ENCODE peak calls at places on chromosomes 6 and 20, in ten cellular contexts. One of them, this sample, is unnamed. For H3K9me3 and H3K27me3, the result is how much of the 10 kb centered on the place peaks cover.

GRCh38 chr20:44990425-44990824 is 24.1 kb downstream of the STK4 start:
- DNase-seq in small intestine: no peak
- DNase-seq in cardiac muscle cell: no peak
- DNase-seq in DND-41: no peak
- DNase-seq in MG63: no peak
- DNase-seq in heart right ventricle: no peak
- DNase-seq in sigmoid colon: no peak
- DNase-seq in breast epithelium: no peak
- DNase-seq in tibial nerve: no peak
- DNase-seq in GM23248: peak
- DNase-seq in this sample: no peak

GRCh38 chr6:16158943-16159557 is 30.2 kb downstream of the MYLIP start:
- DNase-seq in small intestine: no peak
- DNase-seq in cardiac muscle cell: no peak
- DNase-seq in DND-41: no peak
- DNase-seq in MG63: no peak
- DNase-seq in heart right ventricle: no peak
- DNase-seq in sigmoid colon: no peak
- DNase-seq in breast epithelium: no peak
- DNase-seq in tibial nerve: no peak
- DNase-seq in GM23248: no peak
- DNase-seq in this sample: no peak

GRCh38 chr20:13873814-13874213 is 89.0 kb downstream of the NDUFAF5 start:
- DNase-seq in small intestine: no peak
- DNase-seq in cardiac muscle cell: no peak
- DNase-seq in DND-41: no peak
- DNase-seq in MG63: no peak
- DNase-seq in heart right ventricle: no peak
- DNase-seq in sigmoid colon: no peak
- DNase-seq in breast epithelium: no peak
- DNase-seq in tibial nerve: no peak
- DNase-seq in GM23248: no peak
- DNase-seq in this sample: no peak

GRCh38 chr20:4998160-4998651 is 3.1 kb downstream of the SLC23A2 start:
- DNase-seq in small intestine: no peak
- DNase-seq in cardiac muscle cell: no peak
- DNase-seq in DND-41: no peak
- DNase-seq in MG63: no peak
- DNase-seq in heart right ventricle: no peak
- DNase-seq in sigmoid colon: no peak
- DNase-seq in breast epithelium: no peak
- DNase-seq in tibial nerve: no peak
- DNase-seq in GM23248: peak
- DNase-seq in this sample: no peak

GRCh38 chr6:39189915-39190544 is 39.2 kb downstream of the KCNK5 start:
- DNase-seq in small intestine: peak
- DNase-seq in cardiac muscle cell: peak
- DNase-seq in DND-41: peak
- DNase-seq in MG63: peak
- DNase-seq in heart right ventricle: no peak
- DNase-seq in sigmoid colon: no peak
- DNase-seq in breast epithelium: no peak
- DNase-seq in tibial nerve: peak
- DNase-seq in GM23248: peak
- DNase-seq in this sample: no peak

GRCh38 chr6:2244261-2245102 is 923 bp downstream of the GMDS start:
- DNase-seq in small intestine: peak
- DNase-seq in cardiac muscle cell: no peak
- DNase-seq in DND-41: no peak
- DNase-seq in MG63: no peak
- DNase-seq in heart right ventricle: no peak
- DNase-seq in sigmoid colon: no peak
- DNase-seq in breast epithelium: no peak
- DNase-seq in tibial nerve: no peak
- DNase-seq in GM23248: no peak
- DNase-seq in this sample: no peak

GRCh38 chr6:89729818-89730217 is 89.8 kb downstream of the MDN1 start:
- DNase-seq in small intestine: peak
- DNase-seq in cardiac muscle cell: no peak
- DNase-seq in DND-41: no peak
- DNase-seq in MG63: no peak
- DNase-seq in heart right ventricle: no peak
- DNase-seq in sigmoid colon: no peak
- DNase-seq in breast epithelium: no peak
- DNase-seq in tibial nerve: no peak
- DNase-seq in GM23248: no peak
- DNase-seq in this sample: no peak

GRCh38 chr20:46122516-46123481 is 4.7 kb downstream of the CD40 start:
- DNase-seq in small intestine: no peak
- DNase-seq in cardiac muscle cell: no peak
- DNase-seq in DND-41: no peak
- DNase-seq in MG63: no peak
- DNase-seq in heart right ventricle: no peak
- DNase-seq in sigmoid colon: no peak
- DNase-seq in breast epithelium: no peak
- DNase-seq in tibial nerve: no peak
- DNase-seq in GM23248: no peak
- DNase-seq in this sample: no peak

GRCh38 chr6:89792881-89793280 is 26.7 kb downstream of the MDN1 start:
- DNase-seq in small intestine: peak
- DNase-seq in cardiac muscle cell: peak
- DNase-seq in DND-41: peak
- DNase-seq in MG63: no peak
- DNase-seq in heart right ventricle: no peak
- DNase-seq in sigmoid colon: no peak
- DNase-seq in breast epithelium: no peak
- DNase-seq in tibial nerve: no peak
- DNase-seq in GM23248: peak
- DNase-seq in this sample: no peak

GRCh38 chr6:3913077-3913957 is 64.1 kb downstream of the FAM50B start:
- DNase-seq in small intestine: peak
- DNase-seq in cardiac muscle cell: no peak
- DNase-seq in DND-41: no peak
- DNase-seq in MG63: peak
- DNase-seq in heart right ventricle: no peak
- DNase-seq in sigmoid colon: peak
- DNase-seq in breast epithelium: no peak
- DNase-seq in tibial nerve: peak
- DNase-seq in GM23248: peak
- DNase-seq in this sample: no peak

GRCh38 chr20:53281557-53282117 is 309.5 kb downstream of the TSHZ2 start:
- DNase-seq in small intestine: no peak
- DNase-seq in cardiac muscle cell: no peak
- DNase-seq in DND-41: no peak
- DNase-seq in MG63: no peak
- DNase-seq in heart right ventricle: no peak
- DNase-seq in sigmoid colon: no peak
- DNase-seq in breast epithelium: no peak
- DNase-seq in tibial nerve: no peak
- DNase-seq in GM23248: no peak
- DNase-seq in this sample: no peak

GRCh38 chr6:133778414-133778813 is 110.5 kb upstream of the TCF21 start:
- DNase-seq in small intestine: no peak
- DNase-seq in cardiac muscle cell: no peak
- DNase-seq in DND-41: no peak
- DNase-seq in MG63: peak
- DNase-seq in heart right ventricle: no peak
- DNase-seq in sigmoid colon: no peak
- DNase-seq in breast epithelium: no peak
- DNase-seq in tibial nerve: peak
- DNase-seq in GM23248: peak
- DNase-seq in this sample: no peak

GRCh38 chr20:61611401-61611800 is 359.3 kb downstream of the CDH4 start:
- DNase-seq in small intestine: no peak
- DNase-seq in cardiac muscle cell: no peak
- DNase-seq in DND-41: no peak
- DNase-seq in MG63: peak
- DNase-seq in heart right ventricle: no peak
- DNase-seq in sigmoid colon: no peak
- DNase-seq in breast epithelium: no peak
- DNase-seq in tibial nerve: no peak
- DNase-seq in GM23248: no peak
- DNase-seq in this sample: no peak

GRCh38 chr6:121851056-121851455 is 415.6 kb downstream of the GJA1 start:
- DNase-seq in small intestine: no peak
- DNase-seq in cardiac muscle cell: peak
- DNase-seq in DND-41: no peak
- DNase-seq in MG63: no peak
- DNase-seq in heart right ventricle: no peak
- DNase-seq in sigmoid colon: no peak
- DNase-seq in breast epithelium: no peak
- DNase-seq in tibial nerve: no peak
- DNase-seq in GM23248: peak
- DNase-seq in this sample: no peak

GRCh38 chr6:131258816-131259476 is 123.7 kb downstream of the AKAP7 start:
- DNase-seq in small intestine: no peak
- DNase-seq in cardiac muscle cell: peak
- DNase-seq in DND-41: no peak
- DNase-seq in MG63: peak
- DNase-seq in heart right ventricle: no peak
- DNase-seq in sigmoid colon: no peak
- DNase-seq in breast epithelium: no peak
- DNase-seq in tibial nerve: no peak
- DNase-seq in GM23248: no peak
- DNase-seq in this sample: no peak

GRCh38 chr6:82711992-82712788 is 348.6 kb downstream of the TPBG start:
- DNase-seq in small intestine: no peak
- DNase-seq in cardiac muscle cell: no peak
- DNase-seq in DND-41: no peak
- DNase-seq in MG63: peak
- DNase-seq in heart right ventricle: no peak
- DNase-seq in sigmoid colon: no peak
- DNase-seq in breast epithelium: no peak
- DNase-seq in tibial nerve: peak
- DNase-seq in GM23248: peak
- DNase-seq in this sample: no peak

GRCh38 chr20:15045246-15045645 is 707.8 kb upstream of the FLRT3 start:
- DNase-seq in small intestine: no peak
- DNase-seq in cardiac muscle cell: no peak
- DNase-seq in DND-41: no peak
- DNase-seq in MG63: no peak
- DNase-seq in heart right ventricle: no peak
- DNase-seq in sigmoid colon: peak
- DNase-seq in breast epithelium: no peak
- DNase-seq in tibial nerve: peak
- DNase-seq in GM23248: peak
- DNase-seq in this sample: no peak

GRCh38 chr6:85537055-85537494 is 56.6 kb downstream of the SNX14 start:
- DNase-seq in small intestine: peak
- DNase-seq in cardiac muscle cell: no peak
- DNase-seq in DND-41: no peak
- DNase-seq in MG63: no peak
- DNase-seq in heart right ventricle: no peak
- DNase-seq in sigmoid colon: no peak
- DNase-seq in breast epithelium: no peak
- DNase-seq in tibial nerve: no peak
- DNase-seq in GM23248: peak
- DNase-seq in this sample: no peak

GRCh38 chr6:711925-712324 is 19.0 kb upstream of the EXOC2 start:
- DNase-seq in small intestine: no peak
- DNase-seq in cardiac muscle cell: no peak
- DNase-seq in DND-41: no peak
- DNase-seq in MG63: no peak
- DNase-seq in heart right ventricle: no peak
- DNase-seq in sigmoid colon: no peak
- DNase-seq in breast epithelium: no peak
- DNase-seq in tibial nerve: no peak
- DNase-seq in GM23248: no peak
- DNase-seq in this sample: no peak

GRCh38 chr20:50744143-50744792 is 12.9 kb downstream of the PARD6B start:
- DNase-seq in small intestine: peak
- DNase-seq in cardiac muscle cell: peak
- DNase-seq in DND-41: no peak
- DNase-seq in MG63: peak
- DNase-seq in heart right ventricle: peak
- DNase-seq in sigmoid colon: peak
- DNase-seq in breast epithelium: no peak
- DNase-seq in tibial nerve: peak
- DNase-seq in GM23248: peak
- DNase-seq in this sample: no peak

GRCh38 chr6:156583083-156583482 is 194.1 kb upstream of the ARID1B start:
- DNase-seq in small intestine: no peak
- DNase-seq in cardiac muscle cell: no peak
- DNase-seq in DND-41: no peak
- DNase-seq in MG63: no peak
- DNase-seq in heart right ventricle: no peak
- DNase-seq in sigmoid colon: no peak
- DNase-seq in breast epithelium: no peak
- DNase-seq in tibial nerve: no peak
- DNase-seq in GM23248: no peak
- DNase-seq in this sample: no peak
- H3K9me3 ChIP-seq in small intestine: under half
- H3K9me3 ChIP-seq in cardiac muscle cell: under half
- H3K9me3 ChIP-seq in DND-41: under half
- H3K9me3 ChIP-seq in MG63: under half
- H3K9me3 ChIP-seq in heart right ventricle: under half
- H3K9me3 ChIP-seq in sigmoid colon: under half
- H3K9me3 ChIP-seq in breast epithelium: under half
- H3K9me3 ChIP-seq in tibial nerve: under half
- H3K9me3 ChIP-seq in GM23248: under half
- H3K9me3 ChIP-seq in this sample: under half

GRCh38 chr20:64200740-64201139 is 36.5 kb downstream of the MYT1 start:
- DNase-seq in small intestine: no peak
- DNase-seq in cardiac muscle cell: no peak
- DNase-seq in DND-41: no peak
- DNase-seq in MG63: no peak
- DNase-seq in heart right ventricle: no peak
- DNase-seq in sigmoid colon: no peak
- DNase-seq in breast epithelium: no peak
- DNase-seq in tibial nerve: no peak
- DNase-seq in GM23248: no peak
- DNase-seq in this sample: no peak
- H3K27me3 ChIP-seq in small intestine: under half
- H3K27me3 ChIP-seq in cardiac muscle cell: under half
- H3K27me3 ChIP-seq in DND-41: under half
- H3K27me3 ChIP-seq in MG63: under half
- H3K27me3 ChIP-seq in heart right ventricle: under half
- H3K27me3 ChIP-seq in sigmoid colon: under half
- H3K27me3 ChIP-seq in breast epithelium: under half
- H3K27me3 ChIP-seq in tibial nerve: under half
- H3K27me3 ChIP-seq in GM23248: under half
- H3K27me3 ChIP-seq in this sample: under half

GRCh38 chr6:160519603-160520042 is 144.5 kb downstream of the LPA start:
- DNase-seq in small intestine: peak
- DNase-seq in cardiac muscle cell: no peak
- DNase-seq in DND-41: no peak
- DNase-seq in MG63: no peak
- DNase-seq in heart right ventricle: no peak
- DNase-seq in sigmoid colon: no peak
- DNase-seq in breast epithelium: no peak
- DNase-seq in tibial nerve: no peak
- DNase-seq in GM23248: no peak
- DNase-seq in this sample: no peak
- H3K4me3 ChIP-seq in small intestine: peak
- H3K4me3 ChIP-seq in cardiac muscle cell: peak
- H3K4me3 ChIP-seq in DND-41: no peak
- H3K4me3 ChIP-seq in MG63: peak
- H3K4me3 ChIP-seq in heart right ventricle: peak
- H3K4me3 ChIP-seq in sigmoid colon: peak
- H3K4me3 ChIP-seq in breast epithelium: peak
- H3K4me3 ChIP-seq in tibial nerve: peak
- H3K4me3 ChIP-seq in GM23248: peak
- H3K4me3 ChIP-seq in this sample: peak

GRCh38 chr6:154457046-154457713 is 53.3 kb downstream of the CNKSR3 start:
- DNase-seq in small intestine: no peak
- DNase-seq in cardiac muscle cell: no peak
- DNase-seq in DND-41: no peak
- DNase-seq in MG63: no peak
- DNase-seq in heart right ventricle: no peak
- DNase-seq in sigmoid colon: no peak
- DNase-seq in breast epithelium: no peak
- DNase-seq in tibial nerve: no peak
- DNase-seq in GM23248: no peak
- DNase-seq in this sample: no peak
- H3K9me3 ChIP-seq in small intestine: under half
- H3K9me3 ChIP-seq in cardiac muscle cell: under half
- H3K9me3 ChIP-seq in DND-41: under half
- H3K9me3 ChIP-seq in MG63: under half
- H3K9me3 ChIP-seq in heart right ventricle: under half
- H3K9me3 ChIP-seq in sigmoid colon: under half
- H3K9me3 ChIP-seq in breast epithelium: under half
- H3K9me3 ChIP-seq in tibial nerve: under half
- H3K9me3 ChIP-seq in GM23248: under half
- H3K9me3 ChIP-seq in this sample: under half